ENCODE peak calls at places on chromosomes 16 and 17, in eight cellular contexts. S, C, A, P, J, H, K and R are unnamed samples.
A peak's percentile ranks its signal among the peaks of the same experiment; 100 is the strongest.

GRCh38 chr16:88118376-88118775 is 167.1 kb downstream of the BANP start:
- DNase-seq in S (no peak), C (no peak), A (no peak), P (no peak), J (no peak), H (no peak), K (no peak), R (no peak)

GRCh38 chr17:42674755-42675347 is 1.9 kb downstream of the PLEKHH3 start:
- DNase-seq in S (no peak), C (no peak), A (peak; percentile 8), P (no peak), J (peak; percentile 66), H (no peak), K (no peak), R (no peak)

GRCh38 chr16:65905326-65905725 is 461.2 kb upstream of the CDH5 start:
- DNase-seq in S (no peak), C (no peak), A (no peak), P (no peak), J (no peak), H (no peak), K (no peak), R (no peak)

GRCh38 chr17:67068999-67069398 is 24.6 kb downstream of the CACNG1 start:
- DNase-seq in S (no peak), C (no peak), A (no peak), P (peak; percentile 5), J (no peak), H (peak; percentile 2), K (peak; percentile 7), R (no peak)

GRCh38 chr16:57134982-57135381 is 42.6 kb downstream of the CPNE2 start:
- DNase-seq in S (no peak), C (no peak), A (no peak), P (no peak), J (no peak), H (no peak), K (no peak), R (no peak)

GRCh38 chr17:29495011-29495410 is 71.8 kb downstream of the ABHD15 start:
- DNase-seq in S (peak; percentile 38), C (no peak), A (peak; percentile 66), P (peak; percentile 13), J (no peak), H (peak; percentile 47), K (peak; percentile 72), R (peak; percentile 24)

GRCh38 chr17:5468075-5468473 is 708 bp downstream of the DHX33 start:
- DNase-seq in S (peak; percentile 0), C (no peak), A (no peak), P (no peak), J (no peak), H (no peak), K (no peak), R (no peak)

GRCh38 chr16:78407191-78407590 is 307.7 kb downstream of the WWOX start:
- DNase-seq in S (no peak), C (no peak), A (no peak), P (peak; percentile 88), J (no peak), H (peak; percentile 79), K (peak; percentile 21), R (peak; percentile 1)

GRCh38 chr17:76147211-76148014 is 6.4 kb upstream of the FOXJ1 start:
- DNase-seq in S (peak; percentile 38), C (no peak), A (peak; percentile 47), P (peak; percentile 38), J (no peak), H (peak; percentile 48), K (peak; percentile 26), R (peak; percentile 53)

GRCh38 chr17:78940708-78941107 is 15.5 kb upstream of the TIMP2 start:
- DNase-seq in S (no peak), C (no peak), A (no peak), P (peak; percentile 87), J (no peak), H (no peak), K (peak; percentile 54), R (peak; percentile 33)

GRCh38 chr16:66479661-66480264 is 52.7 kb downstream of the BEAN1 start:
- DNase-seq in S (no peak), C (no peak), A (no peak), P (no peak), J (no peak), H (no peak), K (no peak), R (no peak)

GRCh38 chr17:8173056-8173870 is 2.9 kb downstream of the TMEM107 start:
- DNase-seq in S (peak; percentile 99), C (peak; percentile 89), A (peak; percentile 99), P (peak; percentile 99), J (peak; percentile 83), H (peak; percentile 99), K (peak; percentile 99), R (peak; percentile 98)

GRCh38 chr17:74394977-74395376 is 27.7 kb downstream of the GPR142 start:
- DNase-seq in S (no peak), C (no peak), A (no peak), P (no peak), J (peak; percentile 72), H (no peak), K (no peak), R (no peak)

GRCh38 chr16:46996952-46997458 is 23.5 kb upstream of the DNAJA2 start:
- DNase-seq in S (no peak), C (no peak), A (no peak), P (no peak), J (no peak), H (no peak), K (no peak), R (no peak)

GRCh38 chr17:34562387-34562786 is 17.0 kb upstream of the TMEM132E start:
- DNase-seq in S (no peak), C (no peak), A (no peak), P (no peak), J (no peak), H (no peak), K (no peak), R (no peak)

GRCh38 chr17:29449865-29450671 is 59.9 kb downstream of the TAOK1 start:
- DNase-seq in S (no peak), C (no peak), A (no peak), P (no peak), J (no peak), H (no peak), K (no peak), R (no peak)

GRCh38 chr16:85475233-85475632 is 137.9 kb upstream of the GSE1 start:
- DNase-seq in S (no peak), C (no peak), A (no peak), P (no peak), J (no peak), H (no peak), K (no peak), R (no peak)

GRCh38 chr16:2980227-2981176 is at the start of gene PKMYT1:
- DNase-seq in S (peak; percentile 77), C (peak; percentile 84), A (peak; percentile 82), P (peak; percentile 79), J (peak; percentile 94), H (peak; percentile 79), K (peak; percentile 73), R (peak; percentile 83)

GRCh38 chr16:2979669-2980226 is 498 bp downstream of the PKMYT1 start:
- DNase-seq in S (no peak), C (no peak), A (no peak), P (no peak), J (no peak), H (no peak), K (peak; percentile 2), R (no peak)

GRCh38 chr16:2982402-2982801 is 2.2 kb upstream of the PKMYT1 start:
- DNase-seq in S (no peak), C (no peak), A (no peak), P (no peak), J (no peak), H (no peak), K (no peak), R (no peak)

GRCh38 chr16:2981899-2982250 is 1.6 kb upstream of the PKMYT1 start:
- DNase-seq in S (no peak), C (no peak), A (no peak), P (no peak), J (no peak), H (no peak), K (no peak), R (no peak)

GRCh38 chr16:2981177-2981898 is 1.1 kb upstream of the PKMYT1 start:
- DNase-seq in S (no peak), C (no peak), A (no peak), P (peak; percentile 28), J (no peak), H (no peak), K (no peak), R (peak; percentile 16)
- H3K4me3 ChIP-seq in S (no peak overlapping the region), C (peak overlapping the region; percentile 69), A (no peak overlapping the region), P (peak overlapping the region; percentile 91), J (peak overlapping the region; percentile 70), H (no peak overlapping the region), K (no peak overlapping the region), R (peak overlapping the region; percentile 69)

DNA sequence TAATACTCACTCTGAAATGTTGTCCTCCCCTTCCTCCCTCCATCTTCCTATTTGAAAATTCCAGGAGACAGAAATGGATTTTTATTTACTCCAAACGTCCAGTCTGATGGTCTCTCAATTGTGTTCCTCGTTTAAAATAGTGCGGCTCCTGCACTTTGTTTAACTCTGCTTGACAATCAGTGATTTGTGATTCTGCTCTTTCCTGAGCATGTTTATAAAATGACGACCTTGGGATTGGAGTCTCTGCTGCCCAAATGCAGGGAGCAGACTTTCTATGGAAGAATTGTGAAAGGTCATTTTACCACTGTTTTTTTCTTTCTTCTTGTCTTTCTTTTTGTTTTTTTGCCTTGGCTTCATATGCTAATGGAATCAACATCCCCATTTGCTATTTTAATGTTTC is 376.6 kb downstream of the CDH11 start:
- DNase-seq in S (no peak), C (no peak), A (no peak), P (peak; percentile 65), J (no peak), H (peak; percentile 21), K (peak; percentile 3), R (no peak)
- H3K4me3 ChIP-seq in S (no peak overlapping the region), C (no peak overlapping the region), A (no peak overlapping the region), P (no peak overlapping the region), J (no peak overlapping the region), H (no peak overlapping the region), K (no peak overlapping the region), R (no peak overlapping the region)

GRCh38 chr16:54657709-54658102 is 273.0 kb upstream of the IRX5 start:
- DNase-seq in S (peak; percentile 36), C (no peak), A (no peak), P (no peak), J (peak; percentile 57), H (no peak), K (no peak), R (no peak)
- H3K4me3 ChIP-seq in S (no peak overlapping the region), C (no peak overlapping the region), A (no peak overlapping the region), P (peak overlapping the region; percentile 22), J (no peak overlapping the region), H (no peak overlapping the region), K (no peak overlapping the region), R (no peak overlapping the region)

GRCh38 chr16:49280861-49281331 is 742 bp downstream of the CBLN1 start:
- DNase-seq in S (no peak), C (no peak), A (no peak), P (no peak), J (no peak), H (no peak), K (no peak), R (no peak)

GRCh38 chr16:49281843-49282642 is 405 bp upstream of the CBLN1 start:
- DNase-seq in S (peak; percentile 54), C (peak; percentile 26), A (peak; percentile 51), P (peak; percentile 26), J (peak; percentile 77), H (peak; percentile 23), K (peak; percentile 16), R (peak; percentile 55)

GRCh38 chr16:49283376-49284049 is 1.9 kb upstream of the CBLN1 start:
- DNase-seq in S (no peak), C (no peak), A (no peak), P (no peak), J (no peak), H (no peak), K (no peak), R (no peak)

GRCh38 chr16:49281481-49281842 is at the start of gene CBLN1:
- DNase-seq in S (no peak), C (no peak), A (no peak), P (no peak), J (no peak), H (no peak), K (no peak), R (no peak)

GRCh38 chr16:49282690-49283375 is 1.2 kb upstream of the CBLN1 start:
- DNase-seq in S (no peak), C (no peak), A (peak; percentile 2), P (no peak), J (no peak), H (no peak), K (no peak), R (no peak)
- H3K4me3 ChIP-seq in S (no peak overlapping the region), C (no peak overlapping the region), A (no peak overlapping the region), P (peak overlapping the region; percentile 56), J (peak overlapping the region; percentile 48), H (no peak overlapping the region), K (no peak overlapping the region), R (no peak overlapping the region)